ENCODE peak calls at places on chromosomes 1 and 21, in eight cellular contexts. One of them, this sample, is unnamed.

GRCh38 chr21:26495283-26495849 is 77.7 kb downstream of the CYYR1 start:
- DNase-seq in RWPE1: no peak
- DNase-seq in sigmoid colon: no peak
- DNase-seq in Panc1: no peak
- DNase-seq in ovary: no peak
- DNase-seq in nephron progenitor cell: no peak
- DNase-seq in dorsolateral prefrontal cortex: no peak
- DNase-seq in HFFc6: no peak
- DNase-seq in this sample: no peak

GRCh38 chr1:54767526-54767925 is 3.2 kb upstream of the PARS2 start:
- DNase-seq in RWPE1: no peak
- DNase-seq in HFFc6: no peak
- DNase-seq in dorsolateral prefrontal cortex: no peak
- DNase-seq in ovary: no peak
- DNase-seq in nephron progenitor cell: no peak
- DNase-seq in sigmoid colon: no peak
- DNase-seq in Panc1: no peak
- DNase-seq in this sample: no peak

GRCh38 chr1:223133301-223133823 is 9.7 kb downstream of the TLR5 start:
- DNase-seq in HFFc6: no peak
- DNase-seq in nephron progenitor cell: no peak
- DNase-seq in dorsolateral prefrontal cortex: no peak
- DNase-seq in RWPE1: no peak
- DNase-seq in Panc1: peak
- DNase-seq in ovary: no peak
- DNase-seq in sigmoid colon: peak
- DNase-seq in this sample: no peak

GRCh38 chr1:182784556-182785171 is 4.9 kb upstream of the NPL start:
- DNase-seq in sigmoid colon: no peak
- DNase-seq in dorsolateral prefrontal cortex: no peak
- DNase-seq in HFFc6: peak
- DNase-seq in nephron progenitor cell: no peak
- DNase-seq in ovary: no peak
- DNase-seq in Panc1: peak
- DNase-seq in RWPE1: peak
- DNase-seq in this sample: peak

GRCh38 chr1:36160949-36161485 is 5.1 kb downstream of the MAP7D1 start:
- DNase-seq in HFFc6: peak
- DNase-seq in Panc1: no peak
- DNase-seq in RWPE1: peak
- DNase-seq in dorsolateral prefrontal cortex: no peak
- DNase-seq in ovary: peak
- DNase-seq in sigmoid colon: peak
- DNase-seq in nephron progenitor cell: peak
- DNase-seq in this sample: peak

GRCh38 chr1:173149887-173150286 is 57.2 kb downstream of the TNFSF4 start:
- DNase-seq in RWPE1: peak
- DNase-seq in ovary: no peak
- DNase-seq in nephron progenitor cell: no peak
- DNase-seq in Panc1: no peak
- DNase-seq in sigmoid colon: no peak
- DNase-seq in HFFc6: peak
- DNase-seq in dorsolateral prefrontal cortex: no peak
- DNase-seq in this sample: peak

GRCh38 chr1:229288516-229288915 is 17.6 kb downstream of the RAB4A start:
- DNase-seq in sigmoid colon: no peak
- DNase-seq in dorsolateral prefrontal cortex: no peak
- DNase-seq in nephron progenitor cell: no peak
- DNase-seq in HFFc6: no peak
- DNase-seq in RWPE1: no peak
- DNase-seq in ovary: no peak
- DNase-seq in Panc1: no peak
- DNase-seq in this sample: no peak

GRCh38 chr1:154819628-154820590 is 50.2 kb downstream of the KCNN3 start:
- DNase-seq in nephron progenitor cell: peak
- DNase-seq in sigmoid colon: no peak
- DNase-seq in RWPE1: peak
- DNase-seq in ovary: no peak
- DNase-seq in dorsolateral prefrontal cortex: no peak
- DNase-seq in HFFc6: no peak
- DNase-seq in Panc1: peak
- DNase-seq in this sample: peak

DNA sequence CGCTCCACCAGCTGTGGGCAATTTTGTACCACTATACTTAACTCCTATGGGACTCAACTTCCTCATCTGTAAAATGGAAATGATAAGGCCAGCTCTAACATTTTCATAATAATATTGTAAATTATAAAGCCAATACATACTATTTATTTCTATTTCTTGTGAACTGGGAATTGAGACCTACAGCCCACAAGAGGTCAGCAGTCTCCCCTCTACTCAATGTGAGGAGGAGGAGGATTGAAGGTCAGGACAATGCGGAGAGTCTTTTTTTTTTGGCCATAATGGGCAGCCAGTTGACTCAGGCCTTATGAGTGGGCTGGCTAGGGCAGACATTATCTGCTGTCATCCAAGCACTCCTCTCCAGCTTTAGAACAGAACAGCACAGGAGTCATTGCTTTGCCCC is 90.5 kb downstream of the NUF2 start:
- DNase-seq in Panc1: no peak
- DNase-seq in dorsolateral prefrontal cortex: no peak
- DNase-seq in nephron progenitor cell: no peak
- DNase-seq in sigmoid colon: no peak
- DNase-seq in RWPE1: no peak
- DNase-seq in ovary: no peak
- DNase-seq in HFFc6: no peak
- DNase-seq in this sample: no peak
- TF ChIP-seq CTCF in Panc1: peak
- TF ChIP-seq CTCF in dorsolateral prefrontal cortex: no peak
- TF ChIP-seq CTCF in nephron progenitor cell: no peak
- TF ChIP-seq CTCF in sigmoid colon: no peak
- TF ChIP-seq CTCF in RWPE1: no peak
- TF ChIP-seq CTCF in ovary: no peak
- TF ChIP-seq CTCF in HFFc6: no peak
- TF ChIP-seq CTCF in this sample: no peak

GRCh38 chr1:205456383-205456867 is 580 bp upstream of the BLACAT1 start:
- DNase-seq in HFFc6: no peak
- DNase-seq in dorsolateral prefrontal cortex: no peak
- DNase-seq in ovary: no peak
- DNase-seq in Panc1: no peak
- DNase-seq in nephron progenitor cell: peak
- DNase-seq in RWPE1: no peak
- DNase-seq in sigmoid colon: no peak
- DNase-seq in this sample: no peak

GRCh38 chr1:205455581-205456382 is at the start of gene BLACAT1:
- DNase-seq in RWPE1: no peak
- DNase-seq in ovary: no peak
- DNase-seq in dorsolateral prefrontal cortex: no peak
- DNase-seq in sigmoid colon: no peak
- DNase-seq in nephron progenitor cell: no peak
- DNase-seq in HFFc6: no peak
- DNase-seq in Panc1: no peak
- DNase-seq in this sample: no peak

GRCh38 chr1:205452906-205453305 is 2.9 kb downstream of the BLACAT1 start:
- DNase-seq in Panc1: no peak
- DNase-seq in RWPE1: no peak
- DNase-seq in sigmoid colon: no peak
- DNase-seq in dorsolateral prefrontal cortex: no peak
- DNase-seq in ovary: no peak
- DNase-seq in HFFc6: no peak
- DNase-seq in nephron progenitor cell: no peak
- DNase-seq in this sample: no peak

GRCh38 chr1:205453466-205453865 is 2.4 kb downstream of the BLACAT1 start:
- DNase-seq in nephron progenitor cell: no peak
- DNase-seq in RWPE1: no peak
- DNase-seq in ovary: no peak
- DNase-seq in dorsolateral prefrontal cortex: no peak
- DNase-seq in sigmoid colon: no peak
- DNase-seq in Panc1: no peak
- DNase-seq in HFFc6: no peak
- DNase-seq in this sample: no peak

DNA sequence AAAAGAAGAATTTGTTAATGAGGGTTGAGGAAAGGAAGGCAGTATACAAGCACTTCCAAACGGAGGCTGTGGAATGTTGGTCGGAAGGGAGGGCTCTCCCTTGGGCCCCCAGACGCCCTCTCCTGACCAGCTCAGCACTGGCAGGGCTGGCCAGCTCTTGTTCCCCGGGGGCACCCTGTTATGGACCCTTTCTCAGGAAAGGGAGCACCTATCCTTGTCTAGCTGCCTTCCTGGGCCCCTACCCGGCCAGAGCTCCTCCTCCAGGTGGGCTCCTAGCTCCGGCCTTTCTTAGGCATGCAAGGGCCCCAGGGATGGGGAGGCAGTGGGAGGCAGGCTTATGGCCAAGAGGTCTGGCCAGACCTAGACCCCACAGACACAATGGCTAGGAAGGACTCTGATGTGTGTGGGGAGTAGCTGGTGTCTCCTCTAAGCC is 926 bp downstream of the BLACAT1 start:
- DNase-seq in sigmoid colon: no peak
- DNase-seq in Panc1: no peak
- DNase-seq in nephron progenitor cell: peak
- DNase-seq in dorsolateral prefrontal cortex: no peak
- DNase-seq in ovary: no peak
- DNase-seq in RWPE1: no peak
- DNase-seq in HFFc6: no peak
- DNase-seq in this sample: no peak
- TF ChIP-seq CTCF in sigmoid colon: no peak
- TF ChIP-seq CTCF in Panc1: no peak
- TF ChIP-seq CTCF in nephron progenitor cell: no peak
- TF ChIP-seq CTCF in dorsolateral prefrontal cortex: no peak
- TF ChIP-seq CTCF in ovary: no peak
- TF ChIP-seq CTCF in RWPE1: no peak
- TF ChIP-seq CTCF in HFFc6: no peak
- TF ChIP-seq CTCF in this sample: no peak

GRCh38 chr1:226648421-226648820 is 90.7 kb downstream of the ITPKB start:
- DNase-seq in nephron progenitor cell: no peak
- DNase-seq in ovary: no peak
- DNase-seq in HFFc6: no peak
- DNase-seq in sigmoid colon: no peak
- DNase-seq in Panc1: no peak
- DNase-seq in RWPE1: no peak
- DNase-seq in dorsolateral prefrontal cortex: no peak
- DNase-seq in this sample: no peak

GRCh38 chr1:226651041-226651731 is 87.9 kb downstream of the ITPKB start:
- DNase-seq in RWPE1: no peak
- DNase-seq in Panc1: no peak
- DNase-seq in HFFc6: no peak
- DNase-seq in sigmoid colon: no peak
- DNase-seq in nephron progenitor cell: no peak
- DNase-seq in dorsolateral prefrontal cortex: no peak
- DNase-seq in ovary: no peak
- DNase-seq in this sample: no peak

GRCh38 chr1:226650236-226650841 is 88.7 kb downstream of the ITPKB start:
- DNase-seq in nephron progenitor cell: no peak
- DNase-seq in Panc1: no peak
- DNase-seq in HFFc6: no peak
- DNase-seq in ovary: no peak
- DNase-seq in RWPE1: no peak
- DNase-seq in sigmoid colon: no peak
- DNase-seq in dorsolateral prefrontal cortex: no peak
- DNase-seq in this sample: no peak

GRCh38 chr1:226649244-226649643 is 89.8 kb downstream of the ITPKB start:
- DNase-seq in nephron progenitor cell: no peak
- DNase-seq in RWPE1: no peak
- DNase-seq in Panc1: no peak
- DNase-seq in dorsolateral prefrontal cortex: no peak
- DNase-seq in ovary: no peak
- DNase-seq in HFFc6: no peak
- DNase-seq in sigmoid colon: no peak
- DNase-seq in this sample: no peak

GRCh38 chr1:226649780-226650179 is 89.3 kb downstream of the ITPKB start:
- DNase-seq in RWPE1: no peak
- DNase-seq in dorsolateral prefrontal cortex: no peak
- DNase-seq in HFFc6: peak
- DNase-seq in ovary: no peak
- DNase-seq in sigmoid colon: no peak
- DNase-seq in Panc1: no peak
- DNase-seq in nephron progenitor cell: no peak
- DNase-seq in this sample: peak
- TF ChIP-seq CTCF in RWPE1: no peak
- TF ChIP-seq CTCF in dorsolateral prefrontal cortex: no peak
- TF ChIP-seq CTCF in HFFc6: peak
- TF ChIP-seq CTCF in ovary: no peak
- TF ChIP-seq CTCF in sigmoid colon: peak
- TF ChIP-seq CTCF in Panc1: no peak
- TF ChIP-seq CTCF in nephron progenitor cell: no peak
- TF ChIP-seq CTCF in this sample: peak

DNA sequence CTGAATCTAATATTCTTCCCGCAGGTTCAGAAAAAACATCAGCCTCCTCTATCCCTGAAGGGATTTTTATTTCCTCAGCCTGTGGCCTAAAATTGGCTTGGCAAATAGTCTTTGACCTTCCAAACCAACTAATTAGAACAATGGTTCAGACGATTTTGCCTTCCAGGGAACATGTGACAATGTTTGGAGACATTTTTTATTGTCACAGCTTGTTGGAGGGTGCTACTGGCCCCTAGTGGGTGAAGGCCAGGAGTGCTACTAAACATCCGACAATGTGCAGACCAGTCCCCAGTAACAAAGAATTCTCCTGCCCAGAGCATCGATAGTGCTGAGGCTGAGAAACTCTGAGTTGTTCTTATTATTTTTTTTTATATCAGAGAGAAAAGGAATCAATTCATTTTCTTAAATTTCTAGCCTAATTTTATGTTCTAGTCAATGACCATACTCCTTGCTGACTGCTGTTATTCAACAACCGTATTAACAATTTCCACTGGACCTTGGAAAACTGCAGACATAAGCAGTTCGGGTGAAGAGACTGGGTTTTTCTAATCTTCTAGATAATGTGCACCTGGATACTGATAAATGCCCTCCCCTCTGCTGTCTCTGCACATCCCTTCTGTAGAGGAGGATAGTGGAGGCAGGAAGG is 280.7 kb downstream of the LMX1A start:
- DNase-seq in HFFc6: peak
- DNase-seq in Panc1: no peak
- DNase-seq in dorsolateral prefrontal cortex: no peak
- DNase-seq in ovary: no peak
- DNase-seq in sigmoid colon: no peak
- DNase-seq in RWPE1: peak
- DNase-seq in nephron progenitor cell: peak
- DNase-seq in this sample: peak
- TF ChIP-seq CTCF in HFFc6: peak
- TF ChIP-seq CTCF in Panc1: peak
- TF ChIP-seq CTCF in dorsolateral prefrontal cortex: no peak
- TF ChIP-seq CTCF in ovary: no peak
- TF ChIP-seq CTCF in sigmoid colon: peak
- TF ChIP-seq CTCF in RWPE1: peak
- TF ChIP-seq CTCF in nephron progenitor cell: peak
- TF ChIP-seq CTCF in this sample: peak

GRCh38 chr1:166164646-166164994 is 2.2 kb downstream of the FAM78B start:
- DNase-seq in sigmoid colon: no peak
- DNase-seq in ovary: no peak
- DNase-seq in HFFc6: no peak
- DNase-seq in Panc1: no peak
- DNase-seq in RWPE1: no peak
- DNase-seq in nephron progenitor cell: no peak
- DNase-seq in dorsolateral prefrontal cortex: no peak
- DNase-seq in this sample: no peak
- TF ChIP-seq CTCF in sigmoid colon: no peak
- TF ChIP-seq CTCF in ovary: no peak
- TF ChIP-seq CTCF in HFFc6: no peak
- TF ChIP-seq CTCF in Panc1: no peak
- TF ChIP-seq CTCF in RWPE1: no peak
- TF ChIP-seq CTCF in nephron progenitor cell: no peak
- TF ChIP-seq CTCF in dorsolateral prefrontal cortex: no peak
- TF ChIP-seq CTCF in this sample: no peak